ENCODE peak calls at places on chromosome 12, in eight cellular contexts. T is GM18507; K is GM23338; Y is GM23248; I is GM04504; Q is MCF 10A; U is stimulated activated CD4-positive, alpha-beta T cell treated with anti-CD3 and anti-CD28 coated beads, Interleukin-2, amount 100 ng/mL, for 24 hours; S is cardiac fibroblast. V is an unnamed sample.
A peak's percentile ranks its signal among the peaks of the same experiment; 100 is the strongest.

GRCh38 chr12:10624631-10625030 is 11.2 kb upstream of the MAGOHB start:
- DNase-seq in T (no peak), K (no peak), Y (no peak), I (no peak), Q (no peak), U (no peak), S (no peak), V (no peak)

GRCh38 chr12:123748661-123749060 is 13.4 kb upstream of the DNAH10 start:
- DNase-seq in T (no peak), K (no peak), Y (peak; percentile 48), I (no peak), Q (peak; percentile 7), U (no peak), S (no peak), V (peak; percentile 45)

GRCh38 chr12:46472893-46473633 is 100.5 kb upstream of the SLC38A2 start:
- DNase-seq in T (no peak), K (no peak), Y (no peak), I (no peak), Q (peak; percentile 65), U (no peak), S (peak; percentile 90), V (peak; percentile 36)

GRCh38 chr12:45232771-45233372 is 17.0 kb downstream of the ANO6 start:
- DNase-seq in T (no peak), K (peak; percentile 83), Y (peak; percentile 99), I (peak; percentile 93), Q (peak; percentile 97), U (peak; percentile 31), S (peak; percentile 89), V (peak; percentile 98)

GRCh38 chr12:118050972-118051910 is 9.7 kb downstream of the WSB2 start:
- DNase-seq in T (no peak), K (no peak), Y (peak; percentile 45), I (no peak), Q (no peak), U (no peak), S (no peak), V (no peak)

GRCh38 chr12:127147724-127148123 is 1119.2 kb upstream of the TMEM132C start:
- DNase-seq in T (no peak), K (peak; percentile 53), Y (no peak), I (no peak), Q (no peak), U (no peak), S (no peak), V (no peak)

GRCh38 chr12:75606146-75606545 is 94.7 kb upstream of the KRR1 start:
- DNase-seq in T (no peak), K (no peak), Y (no peak), I (no peak), Q (peak; percentile 23), U (no peak), S (no peak), V (no peak)

GRCh38 chr12:56128669-56129209 is 672 bp downstream of the ESYT1 start:
- DNase-seq in T (no peak), K (no peak), Y (peak; percentile 66), I (no peak), Q (peak; percentile 44), U (peak; percentile 32), S (peak; percentile 37), V (no peak)

GRCh38 chr12:119072463-119072862 is 91.1 kb downstream of the SRRM4 start:
- DNase-seq in T (no peak), K (no peak), Y (no peak), I (no peak), Q (no peak), U (no peak), S (no peak), V (no peak)

V was measured in renal cortical epithelial cell.